ENCODE peak calls at places on chromosomes 1 and 21, in nine cellular contexts. R is AG10803; G is stimulated activated CD4-positive, alpha-beta T cell treated with anti-CD3 and anti-CD28 coated beads, Interleukin-2, amount 100 ng/mL, for 48 hours; J is stimulated activated CD8-positive, alpha-beta memory T cell treated with anti-CD3 and anti-CD28 coated beads, Interleukin-7, amount 100 ng/mL, for 1 hour; U is activated B cell treated with CpG ODN at 0.5 μM for 24 hours; L is mesendoderm; C is heart right ventricle; M is NCI-H1105; S is naive thymus-derived CD8-positive, alpha-beta T cell. Z is an unnamed sample.

GRCh38 chr21:44755227-44755626 is 43.9 kb upstream of the TSPEAR start:
- DNase-seq in J (no peak), U (no peak), R (no peak), L (no peak), C (no peak), S (no peak), M (no peak), G (peak), Z (no peak)

GRCh38 chr1:209218986-209219385 is 364.5 kb upstream of the CAMK1G start:
- DNase-seq in J (no peak), R (no peak), C (no peak), L (no peak), M (no peak), S (no peak), U (no peak), G (no peak), Z (no peak)

GRCh38 chr1:225712391-225712790 is 59.5 kb upstream of the ENAH start:
- DNase-seq in G (no peak), S (no peak), J (no peak), R (peak), C (no peak), M (no peak), L (no peak), U (no peak), Z (no peak)

GRCh38 chr1:202852163-202852904 is 36.6 kb downstream of the RABIF start:
- DNase-seq in J (no peak), G (peak), R (peak), M (no peak), L (peak), U (no peak), C (no peak), S (no peak), Z (no peak)

GRCh38 chr1:220787069-220787614 is 429 bp downstream of the MTARC1 start:
- DNase-seq in U (no peak), S (no peak), C (no peak), L (peak), G (no peak), M (peak), J (no peak), R (no peak), Z (no peak)

GRCh38 chr1:36359911-36360310 is 25.8 kb downstream of the STK40 start:
- DNase-seq in C (no peak), U (no peak), R (no peak), G (no peak), S (peak), J (no peak), M (no peak), L (no peak), Z (no peak)

GRCh38 chr1:226217273-226217672 is 6.2 kb upstream of the MIXL1 start:
- DNase-seq in G (no peak), S (no peak), C (no peak), L (no peak), U (no peak), M (no peak), J (no peak), R (peak), Z (no peak)

GRCh38 chr1:7012461-7012924 is 227.2 kb downstream of the CAMTA1 start:
- DNase-seq in J (no peak), S (no peak), U (no peak), L (no peak), M (no peak), G (no peak), C (no peak), R (no peak), Z (no peak)

GRCh38 chr1:67966666-67967009 is 83.8 kb downstream of the DIRAS3 start:
- DNase-seq in U (no peak), M (peak), L (no peak), R (no peak), S (no peak), J (no peak), C (no peak), G (no peak), Z (no peak)

GRCh38 chr1:28180310-28181305 is 4.1 kb upstream of the PTAFR start:
- DNase-seq in J (no peak), U (no peak), S (no peak), M (no peak), R (no peak), G (no peak), C (no peak), L (no peak), Z (no peak)

GRCh38 chr1:229336345-229336744 is 6.5 kb downstream of the CCSAP start:
- DNase-seq in L (no peak), J (no peak), M (no peak), R (no peak), C (no peak), S (no peak), G (no peak), U (no peak), Z (no peak)

GRCh38 chr1:31760422-31760900 is 3.7 kb downstream of the ADGRB2 start:
- DNase-seq in L (peak), U (no peak), S (peak), M (peak), C (no peak), R (no peak), G (no peak), J (no peak), Z (no peak)

GRCh38 chr1:2980073-2980791 is 41.0 kb upstream of the ACTRT2 start:
- DNase-seq in J (no peak), U (peak), G (no peak), C (no peak), L (no peak), R (no peak), S (peak), M (peak), Z (no peak)

GRCh38 chr1:243927401-243927800 is 77.4 kb upstream of the AKT3 start:
- DNase-seq in S (no peak), R (no peak), U (no peak), J (no peak), M (no peak), C (no peak), G (no peak), L (no peak), Z (no peak)

GRCh38 chr1:24621121-24621520 is 22.0 kb upstream of the SRRM1 start:
- DNase-seq in J (no peak), C (no peak), G (no peak), L (no peak), R (peak), U (no peak), M (no peak), S (no peak), Z (no peak)

GRCh38 chr1:162671664-162672415 is 39.6 kb downstream of the DDR2 start:
- DNase-seq in C (no peak), G (no peak), U (no peak), M (no peak), S (no peak), R (no peak), J (no peak), L (no peak), Z (no peak)

GRCh38 chr1:235867903-235868469 is 1.3 kb upstream of the LYST start:
- DNase-seq in M (no peak), U (peak), J (peak), G (no peak), R (no peak), C (no peak), L (no peak), S (peak), Z (no peak)